ENCODE peak calls at places on chromosomes 2 and 18, in five cellular contexts. W is foreskin fibroblast, D is astrocyte of the cerebellum, T is endodermal cell, L is upper lobe of left lung. H is an unnamed sample.

GRCh38 chr2:234725528-234726264 is 226.1 kb upstream of the SH3BP4 start:
- DNase-seq in D (no peak), L (no peak), T (no peak), W (peak), H (no peak)

GRCh38 chr2:11663427-11663826 is 6.6 kb downstream of the NTSR2 start:
- DNase-seq in W (peak), L (no peak), D (no peak), T (no peak), H (no peak)

GRCh38 chr2:160876029-160876428 is 284.2 kb upstream of the TANK start:
- DNase-seq in D (no peak), W (no peak), L (no peak), T (no peak), H (no peak)

GRCh38 chr2:71269511-71270090 is 42.7 kb upstream of the PAIP2B start:
- DNase-seq in W (no peak), L (no peak), D (no peak), T (no peak), H (no peak)

GRCh38 chr2:21055451-21055850 is 11.6 kb upstream of the APOB start:
- DNase-seq in W (no peak), D (no peak), L (no peak), T (no peak), H (no peak)

GRCh38 chr2:161166538-161167409 is 6.5 kb downstream of the TANK start:
- DNase-seq in D (peak), W (no peak), L (no peak), T (no peak), H (no peak)

GRCh38 chr2:235264512-235264911 is 229.3 kb upstream of the AGAP1 start:
- DNase-seq in T (no peak), L (no peak), D (no peak), W (no peak), H (no peak)

GRCh38 chr2:137117385-137117784 is 352.0 kb downstream of the THSD7B start:
- DNase-seq in W (peak), D (no peak), T (no peak), L (no peak), H (no peak)

GRCh38 chr2:64767670-64768425 is 114.1 kb upstream of the SERTAD2 start:
- DNase-seq in L (peak), D (peak), W (peak), T (peak), H (peak)

GRCh38 chr2:240812721-240813120 is 7.3 kb downstream of the KIF1A start:
- DNase-seq in D (no peak), W (no peak), L (no peak), T (peak), H (no peak)

GRCh38 chr2:104745856-104746255 is 108.1 kb upstream of the POU3F3 start:
- DNase-seq in T (peak), W (no peak), L (no peak), D (no peak), H (no peak)

GRCh38 chr18:45498270-45498625 is 117.0 kb upstream of the SLC14A2 start:
- DNase-seq in W (no peak), T (no peak), D (no peak), L (no peak), H (no peak)
- TF ChIP-seq CTCF in W (no peak), T (no peak), D (no peak), L (no peak), H (no peak)

GRCh38 chr2:125224830-125225229 is 1199.7 kb downstream of the CNTNAP5 start:
- DNase-seq in W (no peak), D (no peak), L (no peak), T (peak), H (no peak)
- TF ChIP-seq CTCF in W (no peak), D (no peak), L (no peak), T (peak), H (no peak)

DNA sequence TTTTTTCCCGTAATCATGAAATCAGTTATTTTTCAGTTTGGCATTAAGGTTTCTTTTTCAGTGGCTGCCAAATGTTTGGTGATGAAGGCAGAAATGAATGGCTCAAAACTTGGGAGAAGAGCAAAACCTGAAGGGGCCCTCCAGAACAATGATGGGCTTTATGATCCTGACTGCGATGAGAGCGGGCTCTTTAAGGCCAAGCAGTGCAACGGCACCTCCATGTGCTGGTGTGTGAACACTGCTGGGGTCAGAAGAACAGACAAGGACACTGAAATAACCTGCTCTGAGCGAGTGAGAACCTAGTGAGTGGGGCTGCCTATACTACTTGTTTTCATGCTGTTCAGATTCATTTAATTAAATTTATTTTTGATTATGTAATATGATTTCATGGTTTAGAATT is 29.2 kb upstream of the MSH2 start:
- DNase-seq in D (no peak), T (peak), W (no peak), L (no peak), H (peak)
- TF ChIP-seq CTCF in D (no peak), T (peak), W (no peak), L (no peak), H (no peak)

DNA sequence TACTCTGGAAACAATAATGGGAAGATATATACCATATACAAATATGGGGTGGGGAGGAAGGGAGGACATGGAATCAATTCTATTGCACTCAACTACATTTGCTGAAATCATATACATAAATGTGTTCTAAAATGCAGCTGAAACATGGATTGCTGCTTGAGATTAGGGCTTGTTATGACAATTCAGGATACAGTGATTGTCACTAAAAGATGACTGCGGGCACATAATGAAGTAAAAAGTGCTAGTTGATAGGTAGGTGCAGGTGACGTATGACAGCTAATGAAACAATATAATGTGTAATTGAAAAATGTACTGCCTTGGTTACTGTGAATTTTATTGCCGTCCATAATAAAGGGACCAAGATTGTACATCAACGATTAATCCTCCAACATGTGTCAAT is 1062.1 kb upstream of the FANCL start:
- DNase-seq in W (no peak), T (no peak), D (no peak), L (no peak), H (no peak)
- TF ChIP-seq CTCF in W (no peak), T (no peak), D (no peak), L (no peak), H (no peak)

H was measured in endothelial cell.